ENCODE peak calls at places on chromosomes 13 and 19, in ten cellular contexts. One of them, this sample, is unnamed.

GRCh38 chr19:5313307-5313706 is 27.3 kb downstream of the PTPRS start:
- DNase-seq in non-pigmented ciliary epithelial cell: no peak
- DNase-seq in NCI-H774: no peak
- DNase-seq in HTR-8/SVneo: no peak
- DNase-seq in hippocampal formation: no peak
- DNase-seq in astrocyte of the spinal cord: no peak
- DNase-seq in activated T-cell treated with anti-CD3 and anti-CD28 coated beads for 1 hour: no peak
- DNase-seq in ELR: no peak
- DNase-seq in endodermal cell: no peak
- DNase-seq in kidney tubule cell: peak
- DNase-seq in this sample: no peak

GRCh38 chr19:11699931-11700794 is 38.6 kb downstream of the ZNF823 start:
- DNase-seq in non-pigmented ciliary epithelial cell: no peak
- DNase-seq in NCI-H774: peak
- DNase-seq in HTR-8/SVneo: peak
- DNase-seq in hippocampal formation: no peak
- DNase-seq in astrocyte of the spinal cord: peak
- DNase-seq in activated T-cell treated with anti-CD3 and anti-CD28 coated beads for 1 hour: no peak
- DNase-seq in ELR: peak
- DNase-seq in endodermal cell: peak
- DNase-seq in kidney tubule cell: peak
- DNase-seq in this sample: no peak

GRCh38 chr13:44236370-44236769 is 137.3 kb upstream of the SERP2 start:
- DNase-seq in non-pigmented ciliary epithelial cell: no peak
- DNase-seq in NCI-H774: no peak
- DNase-seq in HTR-8/SVneo: no peak
- DNase-seq in hippocampal formation: no peak
- DNase-seq in astrocyte of the spinal cord: no peak
- DNase-seq in activated T-cell treated with anti-CD3 and anti-CD28 coated beads for 1 hour: no peak
- DNase-seq in ELR: no peak
- DNase-seq in endodermal cell: no peak
- DNase-seq in kidney tubule cell: no peak
- DNase-seq in this sample: no peak

GRCh38 chr19:979318-979741 is 4.8 kb upstream of the WDR18 start:
- DNase-seq in non-pigmented ciliary epithelial cell: no peak
- DNase-seq in NCI-H774: no peak
- DNase-seq in HTR-8/SVneo: no peak
- DNase-seq in hippocampal formation: no peak
- DNase-seq in astrocyte of the spinal cord: no peak
- DNase-seq in activated T-cell treated with anti-CD3 and anti-CD28 coated beads for 1 hour: no peak
- DNase-seq in ELR: no peak
- DNase-seq in endodermal cell: no peak
- DNase-seq in kidney tubule cell: peak
- DNase-seq in this sample: no peak

GRCh38 chr13:34064456-34065205 is 246.7 kb downstream of the RFC3 start:
- DNase-seq in non-pigmented ciliary epithelial cell: no peak
- DNase-seq in NCI-H774: no peak
- DNase-seq in HTR-8/SVneo: no peak
- DNase-seq in hippocampal formation: no peak
- DNase-seq in astrocyte of the spinal cord: no peak
- DNase-seq in activated T-cell treated with anti-CD3 and anti-CD28 coated beads for 1 hour: no peak
- DNase-seq in ELR: no peak
- DNase-seq in endodermal cell: no peak
- DNase-seq in kidney tubule cell: no peak
- DNase-seq in this sample: no peak

GRCh38 chr13:23833733-23834611 is 55.2 kb downstream of the MIPEP start:
- DNase-seq in non-pigmented ciliary epithelial cell: no peak
- DNase-seq in NCI-H774: no peak
- DNase-seq in HTR-8/SVneo: no peak
- DNase-seq in hippocampal formation: no peak
- DNase-seq in astrocyte of the spinal cord: no peak
- DNase-seq in activated T-cell treated with anti-CD3 and anti-CD28 coated beads for 1 hour: no peak
- DNase-seq in ELR: no peak
- DNase-seq in endodermal cell: no peak
- DNase-seq in kidney tubule cell: no peak
- DNase-seq in this sample: no peak

GRCh38 chr19:57708641-57709354 is at the start of gene ZNF154:
- DNase-seq in non-pigmented ciliary epithelial cell: peak
- DNase-seq in NCI-H774: no peak
- DNase-seq in HTR-8/SVneo: peak
- DNase-seq in hippocampal formation: peak
- DNase-seq in astrocyte of the spinal cord: peak
- DNase-seq in activated T-cell treated with anti-CD3 and anti-CD28 coated beads for 1 hour: peak
- DNase-seq in ELR: no peak
- DNase-seq in endodermal cell: peak
- DNase-seq in kidney tubule cell: peak
- DNase-seq in this sample: peak

GRCh38 chr19:4557971-4558941 is 1.2 kb downstream of the SEMA6B start:
- DNase-seq in non-pigmented ciliary epithelial cell: no peak
- DNase-seq in NCI-H774: no peak
- DNase-seq in HTR-8/SVneo: no peak
- DNase-seq in hippocampal formation: no peak
- DNase-seq in astrocyte of the spinal cord: no peak
- DNase-seq in activated T-cell treated with anti-CD3 and anti-CD28 coated beads for 1 hour: peak
- DNase-seq in ELR: peak
- DNase-seq in endodermal cell: peak
- DNase-seq in kidney tubule cell: peak
- DNase-seq in this sample: no peak

GRCh38 chr19:42693760-42694350 is 46.4 kb downstream of the PSG3 start:
- DNase-seq in non-pigmented ciliary epithelial cell: peak
- DNase-seq in NCI-H774: no peak
- DNase-seq in HTR-8/SVneo: peak
- DNase-seq in hippocampal formation: no peak
- DNase-seq in astrocyte of the spinal cord: peak
- DNase-seq in activated T-cell treated with anti-CD3 and anti-CD28 coated beads for 1 hour: no peak
- DNase-seq in ELR: peak
- DNase-seq in endodermal cell: peak
- DNase-seq in kidney tubule cell: peak
- DNase-seq in this sample: peak

GRCh38 chr19:21092107-21092506 is 10.1 kb downstream of the ZNF714 start:
- DNase-seq in non-pigmented ciliary epithelial cell: no peak
- DNase-seq in NCI-H774: no peak
- DNase-seq in HTR-8/SVneo: no peak
- DNase-seq in hippocampal formation: no peak
- DNase-seq in astrocyte of the spinal cord: peak
- DNase-seq in activated T-cell treated with anti-CD3 and anti-CD28 coated beads for 1 hour: no peak
- DNase-seq in ELR: no peak
- DNase-seq in endodermal cell: no peak
- DNase-seq in kidney tubule cell: no peak
- DNase-seq in this sample: no peak

GRCh38 chr19:18229915-18230314 is 3.7 kb upstream of the PDE4C start:
- DNase-seq in non-pigmented ciliary epithelial cell: no peak
- DNase-seq in NCI-H774: no peak
- DNase-seq in HTR-8/SVneo: no peak
- DNase-seq in hippocampal formation: no peak
- DNase-seq in astrocyte of the spinal cord: no peak
- DNase-seq in activated T-cell treated with anti-CD3 and anti-CD28 coated beads for 1 hour: no peak
- DNase-seq in ELR: no peak
- DNase-seq in endodermal cell: no peak
- DNase-seq in kidney tubule cell: no peak
- DNase-seq in this sample: no peak

GRCh38 chr19:16649734-16650133 is 10.2 kb downstream of the SMIM7 start:
- DNase-seq in non-pigmented ciliary epithelial cell: no peak
- DNase-seq in NCI-H774: no peak
- DNase-seq in HTR-8/SVneo: no peak
- DNase-seq in hippocampal formation: no peak
- DNase-seq in astrocyte of the spinal cord: no peak
- DNase-seq in activated T-cell treated with anti-CD3 and anti-CD28 coated beads for 1 hour: no peak
- DNase-seq in ELR: no peak
- DNase-seq in endodermal cell: no peak
- DNase-seq in kidney tubule cell: peak
- DNase-seq in this sample: no peak

This sample was measured in retinal pigment epithelial cell.